ENCODE peak calls at places on chromosomes 1 and 21, in four cellular contexts. E, D, Y and V are unnamed samples.

GRCh38 chr1:3668585-3669300 is 16.4 kb downstream of the TP73 start:
- DNase-seq in D (peak), E (no peak), Y (no peak), V (no peak)

GRCh38 chr1:171740987-171741871 is 636 bp downstream of the VAMP4 start:
- DNase-seq in D (peak), E (peak), Y (peak), V (no peak)

GRCh38 chr1:241963722-241964121 is 6.2 kb downstream of the BECN2 start:
- DNase-seq in E (no peak), D (no peak), Y (no peak), V (no peak)

GRCh38 chr1:226308166-226308722 is 720 bp downstream of the LIN9 start:
- DNase-seq in E (no peak), D (no peak), Y (peak), V (no peak)

GRCh38 chr1:211947396-211948295 is 87.7 kb downstream of the INTS7 start:
- DNase-seq in E (no peak), D (no peak), Y (peak), V (no peak)

GRCh38 chr1:244800821-244801220 is 34.6 kb upstream of the COX20 start:
- DNase-seq in D (no peak), Y (no peak), E (no peak), V (no peak)

GRCh38 chr1:75953461-75953860 is 21.3 kb upstream of the ASB17 start:
- DNase-seq in D (no peak), E (no peak), Y (no peak), V (no peak)

GRCh38 chr21:36966846-36967657 is 583 bp upstream of the HLCS start:
- DNase-seq in Y (no peak), E (no peak), D (no peak), V (no peak)

GRCh38 chr1:12040457-12041051 is 21.3 kb downstream of the MIIP start:
- DNase-seq in D (peak), Y (peak), E (no peak), V (no peak)

GRCh38 chr1:237126180-237126579 is 84.2 kb downstream of the RYR2 start:
- DNase-seq in Y (no peak), D (no peak), E (no peak), V (no peak)

GRCh38 chr1:225426395-225427248 is 1.2 kb downstream of the LBR start:
- DNase-seq in Y (peak), E (peak), D (peak), V (peak)

GRCh38 chr1:206117151-206117948 is at the start of gene AVPR1B:
- DNase-seq in Y (peak), D (no peak), E (no peak), V (peak)

GRCh38 chr1:185309566-185309965 is 7.5 kb downstream of the IVNS1ABP start:
- DNase-seq in D (no peak), E (no peak), Y (no peak), V (no peak)

GRCh38 chr1:10791117-10791951 is 5.1 kb downstream of the CASZ1 start:
- DNase-seq in E (no peak), D (no peak), Y (no peak), V (no peak)

GRCh38 chr1:28370220-28371010 is 875 bp downstream of the PHACTR4 start:
- DNase-seq in D (no peak), Y (no peak), E (peak), V (no peak)

GRCh38 chr1:41661428-41662060 is 177.1 kb upstream of the EDN2 start:
- DNase-seq in Y (peak), D (no peak), E (no peak), V (no peak)

GRCh38 chr1:63877816-63878215 is 104.0 kb downstream of the ROR1 start:
- DNase-seq in E (no peak), Y (no peak), D (peak), V (no peak)

GRCh38 chr1:30134466-30135217 is 588.7 kb downstream of the MATN1 start:
- DNase-seq in Y (no peak), D (no peak), E (no peak), V (no peak)

GRCh38 chr21:41766883-41767605 is at the start of gene RIPK4:
- DNase-seq in E (no peak), D (no peak), Y (peak), V (no peak)

GRCh38 chr1:63818567-63819340 is 44.9 kb downstream of the ROR1 start:
- DNase-seq in D (no peak), Y (no peak), E (no peak), V (no peak)

GRCh38 chr1:240734001-240734400 is 122.0 kb upstream of the GREM2 start:
- DNase-seq in E (no peak), D (no peak), Y (no peak), V (no peak)

GRCh38 chr1:159056069-159056698 is 20.4 kb downstream of the AIM2 start:
- DNase-seq in E (peak), D (no peak), Y (no peak), V (no peak)

GRCh38 chr1:21175670-21176581 is 771 bp downstream of the EIF4G3 start:
- DNase-seq in E (peak), D (no peak), Y (peak), V (peak)

GRCh38 chr1:113244134-113244820 is 146.0 kb upstream of the MAGI3 start:
- DNase-seq in D (no peak), Y (no peak), E (peak), V (no peak)

GRCh38 chr1:187047298-187047697 is 218.5 kb downstream of the PLA2G4A start:
- DNase-seq in D (no peak), E (no peak), Y (no peak), V (no peak)

GRCh38 chr21:39313042-39313456 is 383 bp downstream of the BRWD1 start:
- DNase-seq in D (no peak), E (no peak), Y (peak), V (no peak)

GRCh38 chr1:5597171-5597864 is 394.9 kb downstream of the NPHP4 start:
- DNase-seq in D (no peak), Y (no peak), E (no peak), V (no peak)

GRCh38 chr1:96583903-96584302 is 137.7 kb upstream of the PTBP2 start:
- DNase-seq in E (no peak), Y (no peak), D (no peak), V (no peak)

GRCh38 chr1:65082346-65083040 is 65.5 kb upstream of the AK4 start:
- DNase-seq in E (no peak), Y (no peak), D (no peak), V (no peak)

GRCh38 chr21:32934829-32935228 is 90.9 kb upstream of the OLIG2 start:
- DNase-seq in Y (no peak), E (no peak), D (no peak), V (no peak)

GRCh38 chr1:10338047-10338446 is 60.8 kb upstream of the PGD start:
- DNase-seq in Y (no peak), D (no peak), E (peak), V (no peak)

GRCh38 chr1:119475866-119476439 is 31.1 kb upstream of the HSD3B1 start:
- DNase-seq in D (peak), E (peak), Y (peak), V (no peak)

GRCh38 chr1:118984086-118984989 is 3.8 kb downstream of the TBX15 start:
- DNase-seq in E (no peak), Y (no peak), D (no peak), V (no peak)